ENCODE peak calls at places on chromosomes 11 and 22, in ten cellular contexts. V is foreskin fibroblast; A is IMR-90; J is cardiac muscle cell; U is stimulated activated CD4-positive, alpha-beta T cell treated with anti-CD3 and anti-CD28 coated beads, Interleukin-2, amount 100 ng/mL, for 48 hours; F is effector memory CD4-positive, alpha-beta T cell; I is left ventricle myocardium inferior; L is ELR; S is OCI-LY7; D is AG09309. G is an unnamed sample.

GRCh38 chr11:57502376-57502775 is 13.1 kb downstream of the SLC43A1 start:
- DNase-seq in V (no peak), A (no peak), J (no peak), U (no peak), F (no peak), I (no peak), L (no peak), S (no peak), D (no peak), G (no peak)

GRCh38 chr22:18101536-18101935 is 9.1 kb upstream of the TUBA8 start:
- DNase-seq in V (no peak), A (no peak), J (no peak), U (no peak), F (no peak), I (no peak), L (no peak), S (no peak), D (no peak), G (no peak)

GRCh38 chr11:101336155-101336554 is 206.5 kb upstream of the PGR start:
- DNase-seq in V (no peak), A (no peak), J (no peak), U (no peak), F (no peak), I (no peak), L (no peak), S (no peak), D (no peak), G (no peak)

GRCh38 chr11:62879150-62879549 is 1.5 kb upstream of the SLC3A2 start:
- DNase-seq in V (no peak), A (no peak), J (no peak), U (no peak), F (no peak), I (no peak), L (peak), S (no peak), D (no peak), G (no peak)

GRCh38 chr22:39904864-39905263 is 4.0 kb downstream of the GRAP2 start:
- DNase-seq in V (no peak), A (no peak), J (no peak), U (no peak), F (no peak), I (no peak), L (no peak), S (no peak), D (no peak), G (no peak)

GRCh38 chr22:22974795-22975580 is 87.4 kb downstream of the IGLL5 start:
- DNase-seq in V (no peak), A (no peak), J (no peak), U (no peak), F (no peak), I (no peak), L (no peak), S (no peak), D (no peak), G (no peak)

GRCh38 chr22:19665784-19666662 is 48.3 kb upstream of the SEPTIN5 start:
- DNase-seq in V (no peak), A (no peak), J (no peak), U (no peak), F (no peak), I (no peak), L (no peak), S (no peak), D (no peak), G (no peak)

GRCh38 chr11:114183041-114183511 is 113.1 kb upstream of the NNMT start:
- DNase-seq in V (peak), A (no peak), J (no peak), U (peak), F (peak), I (no peak), L (no peak), S (peak), D (no peak), G (peak)

GRCh38 chr11:66082936-66083698 is 13.0 kb downstream of the PACS1 start:
- DNase-seq in V (peak), A (no peak), J (peak), U (no peak), F (no peak), I (no peak), L (no peak), S (no peak), D (no peak), G (no peak)

GRCh38 chr11:120304526-120304925 is 20.6 kb upstream of the TLCD5 start:
- DNase-seq in V (peak), A (peak), J (no peak), U (no peak), F (no peak), I (no peak), L (peak), S (no peak), D (no peak), G (no peak)

GRCh38 chr22:40244586-40244985 is 66.9 kb downstream of the TNRC6B start:
- DNase-seq in V (no peak), A (no peak), J (no peak), U (no peak), F (no peak), I (no peak), L (no peak), S (no peak), D (no peak), G (no peak)

GRCh38 chr11:109799604-109800003 is 293.6 kb upstream of the ZC3H12C start:
- DNase-seq in V (no peak), A (no peak), J (no peak), U (no peak), F (no peak), I (no peak), L (no peak), S (no peak), D (no peak), G (no peak)

GRCh38 chr11:34104680-34105078 is 750 bp upstream of the NAT10 start:
- DNase-seq in V (peak), A (no peak), J (no peak), U (no peak), F (no peak), I (no peak), L (no peak), S (no peak), D (no peak), G (no peak)

GRCh38 chr11:1226981-1227550 is 4.2 kb downstream of the MUC5B start:
- DNase-seq in V (peak), A (peak), J (no peak), U (no peak), F (no peak), I (no peak), L (peak), S (no peak), D (no peak), G (no peak)

GRCh38 chr11:109405671-109406070 is 16.3 kb upstream of the C11orf87 start:
- DNase-seq in V (peak), A (peak), J (no peak), U (no peak), F (no peak), I (no peak), L (peak), S (no peak), D (no peak), G (no peak)

GRCh38 chr11:31817621-31818493 is 6.7 kb upstream of the PAX6 start:
- DNase-seq in V (no peak), A (no peak), J (no peak), U (no peak), F (no peak), I (no peak), L (no peak), S (no peak), D (no peak), G (no peak)

GRCh38 chr11:76184551-76184993 is 21.7 kb downstream of the WNT11 start:
- DNase-seq in V (peak), A (peak), J (peak), U (no peak), F (no peak), I (no peak), L (peak), S (no peak), D (no peak), G (no peak)

GRCh38 chr11:47784785-47785381 is 17.7 kb upstream of the FNBP4 start:
- DNase-seq in V (no peak), A (no peak), J (no peak), U (no peak), F (no peak), I (no peak), L (no peak), S (no peak), D (no peak), G (no peak)

GRCh38 chr11:42524534-42525227 is 787.1 kb upstream of the API5 start:
- DNase-seq in V (peak), A (no peak), J (peak), U (peak), F (no peak), I (peak), L (peak), S (peak), D (no peak), G (peak)

GRCh38 chr11:74551754-74552145 is 40.6 kb upstream of the POLD3 start:
- DNase-seq in V (no peak), A (no peak), J (no peak), U (no peak), F (no peak), I (no peak), L (no peak), S (no peak), D (no peak), G (no peak)

GRCh38 chr11:75013051-75013450 is 24.3 kb downstream of the NEU3 start:
- DNase-seq in V (peak), A (peak), J (no peak), U (no peak), F (no peak), I (no peak), L (peak), S (no peak), D (no peak), G (no peak)

GRCh38 chr22:42863349-42863911 is 6.4 kb upstream of the ARFGAP3 start:
- DNase-seq in V (peak), A (peak), J (peak), U (peak), F (no peak), I (no peak), L (peak), S (no peak), D (peak), G (no peak)

GRCh38 chr11:121777056-121777455 is 324.3 kb upstream of the SORL1-AS1 start:
- DNase-seq in V (peak), A (no peak), J (no peak), U (no peak), F (no peak), I (no peak), L (no peak), S (no peak), D (no peak), G (no peak)

GRCh38 chr11:62923634-62924411 is 2.7 kb upstream of the CHRM1 start:
- DNase-seq in V (peak), A (no peak), J (no peak), U (no peak), F (no peak), I (no peak), L (no peak), S (peak), D (no peak), G (no peak)

GRCh38 chr11:122984186-122985011 is 2.8 kb upstream of the BSX start:
- DNase-seq in V (peak), A (no peak), J (peak), U (no peak), F (no peak), I (no peak), L (peak), S (no peak), D (no peak), G (no peak)

GRCh38 chr22:17997456-17997855 is 26.9 kb downstream of the MICAL3 start:
- DNase-seq in V (no peak), A (no peak), J (no peak), U (no peak), F (no peak), I (no peak), L (peak), S (no peak), D (no peak), G (no peak)

GRCh38 chr11:122181372-122181771 is 65.4 kb upstream of the BLID start:
- DNase-seq in V (peak), A (no peak), J (no peak), U (no peak), F (no peak), I (no peak), L (no peak), S (no peak), D (no peak), G (no peak)

GRCh38 chr11:69442807-69443137 is 38.7 kb upstream of the LINC01488 start:
- DNase-seq in V (peak), A (peak), J (no peak), U (no peak), F (no peak), I (peak), L (peak), S (no peak), D (peak), G (no peak)

GRCh38 chr11:36311926-36312592 is 16.0 kb downstream of the PRR5L start:
- DNase-seq in V (peak), A (peak), J (no peak), U (no peak), F (no peak), I (no peak), L (peak), S (no peak), D (no peak), G (no peak)

GRCh38 chr11:8258771-8259170 is 4.9 kb downstream of the LMO1 start:
- DNase-seq in V (peak), A (peak), J (peak), U (no peak), F (no peak), I (no peak), L (peak), S (no peak), D (peak), G (no peak)

GRCh38 chr11:44357734-44358133 is 47.8 kb upstream of the ALX4 start:
- DNase-seq in V (no peak), A (no peak), J (no peak), U (no peak), F (no peak), I (no peak), L (no peak), S (no peak), D (no peak), G (no peak)

GRCh38 chr11:63530021-63530420 is 6.6 kb upstream of the PLAAT4 start:
- DNase-seq in V (no peak), A (no peak), J (no peak), U (no peak), F (no peak), I (no peak), L (no peak), S (no peak), D (no peak), G (no peak)

GRCh38 chr11:67700548-67701262 is 26.3 kb upstream of the ALDH3B2 start:
- DNase-seq in V (no peak), A (no peak), J (no peak), U (no peak), F (no peak), I (no peak), L (no peak), S (no peak), D (no peak), G (no peak)

GRCh38 chr11:81802591-81802990 is 931.1 kb downstream of the FAM181B start:
- DNase-seq in V (no peak), A (no peak), J (no peak), U (no peak), F (no peak), I (no peak), L (no peak), S (no peak), D (no peak), G (no peak)